ENCODE peak calls at places on chromosomes 3 and 15, in six cellular contexts. One of them, this sample, is unnamed.

GRCh38 chr15:90873998-90874605 is 5.7 kb downstream of the FURIN start:
- DNase-seq in GM06990: no peak
- DNase-seq in DND-41: no peak
- DNase-seq in endodermal cell: peak
- DNase-seq in lower leg skin: peak
- DNase-seq in progenitor cell of endocrine pancreas: peak
- DNase-seq in this sample: no peak

GRCh38 chr3:64502284-64502683 is 185.5 kb downstream of the ADAMTS9 start:
- DNase-seq in GM06990: no peak
- DNase-seq in DND-41: no peak
- DNase-seq in endodermal cell: no peak
- DNase-seq in lower leg skin: no peak
- DNase-seq in progenitor cell of endocrine pancreas: no peak
- DNase-seq in this sample: no peak

GRCh38 chr15:52649686-52650085 is 29.5 kb downstream of the ATOSA start:
- DNase-seq in GM06990: no peak
- DNase-seq in DND-41: no peak
- DNase-seq in endodermal cell: no peak
- DNase-seq in lower leg skin: no peak
- DNase-seq in progenitor cell of endocrine pancreas: no peak
- DNase-seq in this sample: no peak

GRCh38 chr3:43203022-43203421 is 83.3 kb upstream of the SNRK start:
- DNase-seq in GM06990: no peak
- DNase-seq in DND-41: no peak
- DNase-seq in endodermal cell: no peak
- DNase-seq in lower leg skin: no peak
- DNase-seq in progenitor cell of endocrine pancreas: no peak
- DNase-seq in this sample: no peak

GRCh38 chr3:156429125-156429524 is 125.8 kb downstream of the SSR3 start:
- DNase-seq in GM06990: no peak
- DNase-seq in DND-41: no peak
- DNase-seq in endodermal cell: no peak
- DNase-seq in lower leg skin: no peak
- DNase-seq in progenitor cell of endocrine pancreas: no peak
- DNase-seq in this sample: no peak

GRCh38 chr3:113245775-113246174 is 34.4 kb downstream of the BOC start:
- DNase-seq in GM06990: no peak
- DNase-seq in DND-41: no peak
- DNase-seq in endodermal cell: no peak
- DNase-seq in lower leg skin: peak
- DNase-seq in progenitor cell of endocrine pancreas: no peak
- DNase-seq in this sample: no peak

GRCh38 chr3:65539620-65540019 is 499.1 kb downstream of the MAGI1 start:
- DNase-seq in GM06990: no peak
- DNase-seq in DND-41: no peak
- DNase-seq in endodermal cell: peak
- DNase-seq in lower leg skin: no peak
- DNase-seq in progenitor cell of endocrine pancreas: no peak
- DNase-seq in this sample: no peak

GRCh38 chr3:153768559-153769469 is 352.4 kb upstream of the ARHGEF26 start:
- DNase-seq in GM06990: no peak
- DNase-seq in DND-41: peak
- DNase-seq in endodermal cell: peak
- DNase-seq in lower leg skin: no peak
- DNase-seq in progenitor cell of endocrine pancreas: peak
- DNase-seq in this sample: no peak

GRCh38 chr15:73964736-73965093 is 27.4 kb downstream of the STOML1 start:
- DNase-seq in GM06990: no peak
- DNase-seq in DND-41: peak
- DNase-seq in endodermal cell: peak
- DNase-seq in lower leg skin: peak
- DNase-seq in progenitor cell of endocrine pancreas: peak
- DNase-seq in this sample: peak

GRCh38 chr3:59313365-59313764 is 263.5 kb upstream of the CFAP20DC start:
- DNase-seq in GM06990: peak
- DNase-seq in DND-41: peak
- DNase-seq in endodermal cell: peak
- DNase-seq in lower leg skin: no peak
- DNase-seq in progenitor cell of endocrine pancreas: no peak
- DNase-seq in this sample: peak

GRCh38 chr3:172601066-172601832 is 78.0 kb upstream of the TNFSF10 start:
- DNase-seq in GM06990: no peak
- DNase-seq in DND-41: no peak
- DNase-seq in endodermal cell: no peak
- DNase-seq in lower leg skin: no peak
- DNase-seq in progenitor cell of endocrine pancreas: no peak
- DNase-seq in this sample: no peak

GRCh38 chr15:79479616-79480015 is 47.5 kb downstream of the MINAR1 start:
- DNase-seq in GM06990: no peak
- DNase-seq in DND-41: no peak
- DNase-seq in endodermal cell: no peak
- DNase-seq in lower leg skin: no peak
- DNase-seq in progenitor cell of endocrine pancreas: no peak
- DNase-seq in this sample: no peak

GRCh38 chr15:101251830-101252820 is at the start of gene CHSY1:
- DNase-seq in GM06990: peak
- DNase-seq in DND-41: peak
- DNase-seq in endodermal cell: peak
- DNase-seq in lower leg skin: peak
- DNase-seq in progenitor cell of endocrine pancreas: peak
- DNase-seq in this sample: peak

GRCh38 chr15:20358066-20358780 is 183.4 kb downstream of the GOLGA6L6 start:
- DNase-seq in GM06990: no peak
- DNase-seq in DND-41: no peak
- DNase-seq in endodermal cell: no peak
- DNase-seq in lower leg skin: peak
- DNase-seq in progenitor cell of endocrine pancreas: no peak
- DNase-seq in this sample: peak

GRCh38 chr3:48692551-48692950 is 6.8 kb upstream of the NCKIPSD start:
- DNase-seq in GM06990: no peak
- DNase-seq in DND-41: no peak
- DNase-seq in endodermal cell: no peak
- DNase-seq in lower leg skin: no peak
- DNase-seq in progenitor cell of endocrine pancreas: no peak
- DNase-seq in this sample: no peak

GRCh38 chr3:52150357-52150756 is 3.9 kb downstream of the POC1A start:
- DNase-seq in GM06990: no peak
- DNase-seq in DND-41: no peak
- DNase-seq in endodermal cell: no peak
- DNase-seq in lower leg skin: no peak
- DNase-seq in progenitor cell of endocrine pancreas: no peak
- DNase-seq in this sample: no peak

GRCh38 chr3:133549565-133549964 is 23.9 kb upstream of the CDV3 start:
- DNase-seq in GM06990: no peak
- DNase-seq in DND-41: no peak
- DNase-seq in endodermal cell: no peak
- DNase-seq in lower leg skin: peak
- DNase-seq in progenitor cell of endocrine pancreas: no peak
- DNase-seq in this sample: no peak

GRCh38 chr3:21839592-21839991 is 88.6 kb upstream of the ZNF385D start:
- DNase-seq in GM06990: no peak
- DNase-seq in DND-41: no peak
- DNase-seq in endodermal cell: no peak
- DNase-seq in lower leg skin: no peak
- DNase-seq in progenitor cell of endocrine pancreas: no peak
- DNase-seq in this sample: no peak

GRCh38 chr3:13687409-13687989 is 138.6 kb downstream of the FBLN2 start:
- DNase-seq in GM06990: no peak
- DNase-seq in DND-41: no peak
- DNase-seq in endodermal cell: no peak
- DNase-seq in lower leg skin: no peak
- DNase-seq in progenitor cell of endocrine pancreas: no peak
- DNase-seq in this sample: no peak

GRCh38 chr3:37970802-37971201 is 19.8 kb upstream of the VILL start:
- DNase-seq in GM06990: no peak
- DNase-seq in DND-41: no peak
- DNase-seq in endodermal cell: no peak
- DNase-seq in lower leg skin: peak
- DNase-seq in progenitor cell of endocrine pancreas: no peak
- DNase-seq in this sample: no peak

GRCh38 chr3:186806173-186807055 is at the start of gene RFC4:
- DNase-seq in GM06990: peak
- DNase-seq in DND-41: peak
- DNase-seq in endodermal cell: peak
- DNase-seq in lower leg skin: peak
- DNase-seq in progenitor cell of endocrine pancreas: peak
- DNase-seq in this sample: peak

GRCh38 chr3:57500506-57500905 is 43.6 kb downstream of the DNAH12 start:
- DNase-seq in GM06990: no peak
- DNase-seq in DND-41: no peak
- DNase-seq in endodermal cell: no peak
- DNase-seq in lower leg skin: no peak
- DNase-seq in progenitor cell of endocrine pancreas: no peak
- DNase-seq in this sample: no peak

GRCh38 chr3:172646439-172647015 is 64.3 kb downstream of the NCEH1 start:
- DNase-seq in GM06990: no peak
- DNase-seq in DND-41: no peak
- DNase-seq in endodermal cell: no peak
- DNase-seq in lower leg skin: no peak
- DNase-seq in progenitor cell of endocrine pancreas: no peak
- DNase-seq in this sample: no peak

GRCh38 chr3:111691293-111691909 is 96.3 kb upstream of the ZBED2 start:
- DNase-seq in GM06990: no peak
- DNase-seq in DND-41: no peak
- DNase-seq in endodermal cell: no peak
- DNase-seq in lower leg skin: no peak
- DNase-seq in progenitor cell of endocrine pancreas: no peak
- DNase-seq in this sample: no peak

GRCh38 chr3:179179979-179180758 is 32.0 kb downstream of the PIK3CA start:
- DNase-seq in GM06990: peak
- DNase-seq in DND-41: no peak
- DNase-seq in endodermal cell: no peak
- DNase-seq in lower leg skin: no peak
- DNase-seq in progenitor cell of endocrine pancreas: no peak
- DNase-seq in this sample: no peak

GRCh38 chr3:28349397-28350000 is 875 bp upstream of the AZI2 start:
- DNase-seq in GM06990: no peak
- DNase-seq in DND-41: no peak
- DNase-seq in endodermal cell: no peak
- DNase-seq in lower leg skin: no peak
- DNase-seq in progenitor cell of endocrine pancreas: no peak
- DNase-seq in this sample: no peak

GRCh38 chr3:178706411-178706810 is 170.2 kb downstream of the KCNMB2 start:
- DNase-seq in GM06990: no peak
- DNase-seq in DND-41: no peak
- DNase-seq in endodermal cell: no peak
- DNase-seq in lower leg skin: no peak
- DNase-seq in progenitor cell of endocrine pancreas: no peak
- DNase-seq in this sample: no peak

GRCh38 chr3:130073582-130073981 is 8.0 kb upstream of the ALG1L2 start:
- DNase-seq in GM06990: no peak
- DNase-seq in DND-41: no peak
- DNase-seq in endodermal cell: no peak
- DNase-seq in lower leg skin: no peak
- DNase-seq in progenitor cell of endocrine pancreas: no peak
- DNase-seq in this sample: no peak
- TF ChIP-seq CTCF in GM06990: no peak
- TF ChIP-seq CTCF in DND-41: no peak
- TF ChIP-seq CTCF in endodermal cell: no peak
- TF ChIP-seq CTCF in lower leg skin: no peak
- TF ChIP-seq CTCF in progenitor cell of endocrine pancreas: no peak
- TF ChIP-seq CTCF in this sample: no peak

GRCh38 chr3:188747487-188747886 is 424.3 kb upstream of the TPRG1 start:
- DNase-seq in GM06990: no peak
- DNase-seq in DND-41: no peak
- DNase-seq in endodermal cell: no peak
- DNase-seq in lower leg skin: no peak
- DNase-seq in progenitor cell of endocrine pancreas: no peak
- DNase-seq in this sample: no peak

GRCh38 chr3:188746291-188746783 is 425.4 kb upstream of the TPRG1 start:
- DNase-seq in GM06990: no peak
- DNase-seq in DND-41: no peak
- DNase-seq in endodermal cell: no peak
- DNase-seq in lower leg skin: no peak
- DNase-seq in progenitor cell of endocrine pancreas: no peak
- DNase-seq in this sample: no peak

GRCh38 chr3:188749830-188750229 is 421.9 kb upstream of the TPRG1 start:
- DNase-seq in GM06990: no peak
- DNase-seq in DND-41: no peak
- DNase-seq in endodermal cell: no peak
- DNase-seq in lower leg skin: no peak
- DNase-seq in progenitor cell of endocrine pancreas: no peak
- DNase-seq in this sample: no peak

GRCh38 chr3:188750625-188751024 is 421.1 kb upstream of the TPRG1 start:
- DNase-seq in GM06990: no peak
- DNase-seq in DND-41: no peak
- DNase-seq in endodermal cell: no peak
- DNase-seq in lower leg skin: no peak
- DNase-seq in progenitor cell of endocrine pancreas: no peak
- DNase-seq in this sample: no peak

GRCh38 chr3:188749010-188749617 is 422.7 kb upstream of the TPRG1 start:
- DNase-seq in GM06990: no peak
- DNase-seq in DND-41: peak
- DNase-seq in endodermal cell: peak
- DNase-seq in lower leg skin: no peak
- DNase-seq in progenitor cell of endocrine pancreas: no peak
- DNase-seq in this sample: peak
- TF ChIP-seq CTCF in GM06990: peak
- TF ChIP-seq CTCF in DND-41: peak
- TF ChIP-seq CTCF in endodermal cell: peak
- TF ChIP-seq CTCF in lower leg skin: no peak
- TF ChIP-seq CTCF in progenitor cell of endocrine pancreas: peak
- TF ChIP-seq CTCF in this sample: peak

GRCh38 chr3:169662215-169663070 is 1.1 kb downstream of the MECOM start:
- DNase-seq in GM06990: peak
- DNase-seq in DND-41: no peak
- DNase-seq in endodermal cell: peak
- DNase-seq in lower leg skin: peak
- DNase-seq in progenitor cell of endocrine pancreas: peak
- DNase-seq in this sample: peak
- TF ChIP-seq CTCF in GM06990: peak
- TF ChIP-seq CTCF in DND-41: no peak
- TF ChIP-seq CTCF in endodermal cell: peak
- TF ChIP-seq CTCF in lower leg skin: no peak
- TF ChIP-seq CTCF in progenitor cell of endocrine pancreas: peak
- TF ChIP-seq CTCF in this sample: no peak

GRCh38 chr3:140942221-140943104 is 827 bp downstream of the SLC25A36 start:
- DNase-seq in GM06990: peak
- DNase-seq in DND-41: peak
- DNase-seq in endodermal cell: peak
- DNase-seq in lower leg skin: peak
- DNase-seq in progenitor cell of endocrine pancreas: peak
- DNase-seq in this sample: peak
- TF ChIP-seq CTCF in GM06990: no peak
- TF ChIP-seq CTCF in DND-41: no peak
- TF ChIP-seq CTCF in endodermal cell: no peak
- TF ChIP-seq CTCF in lower leg skin: no peak
- TF ChIP-seq CTCF in progenitor cell of endocrine pancreas: no peak
- TF ChIP-seq CTCF in this sample: no peak